ENCODE peak calls at places on chromosome 3, in six cellular contexts. I is tibial nerve; M is mesendoderm; P is stimulated activated CD8-positive, alpha-beta memory T cell treated with anti-CD3 and anti-CD28 coated beads, Interleukin-7, amount 100 ng/mL, for 1 hour; W is coronary artery; K is stimulated activated naive CD8-positive, alpha-beta T cell treated with anti-CD3 and anti-CD28 coated beads, Interleukin-15, Interleukin-2, amounts not matched to agents 100 U/mL and 50 U/mL, for 24 hours. R is an unnamed sample.
A peak's percentile ranks its signal among the peaks of the same experiment; 100 is the strongest.

GRCh38 chr3:58151637-58152036 is 59.1 kb downstream of the DNASE1L3 start:
- DNase-seq in I (no peak), M (no peak), P (no peak), W (no peak), K (no peak), R (no peak)

GRCh38 chr3:195838714-195839113 is 27.0 kb upstream of the MUC4 start:
- DNase-seq in I (no peak), M (no peak), P (no peak), W (no peak), K (no peak), R (no peak)

GRCh38 chr3:150020527-150020926 is 49.8 kb upstream of the PFN2 start:
- DNase-seq in I (no peak), M (no peak), P (no peak), W (no peak), K (no peak), R (no peak)

GRCh38 chr3:72960812-72961518 is 35.6 kb upstream of the PPP4R2 start:
- DNase-seq in I (peak; percentile 39), M (no peak), P (no peak), W (no peak), K (no peak), R (no peak)

GRCh38 chr3:109081746-109082510 is 36.0 kb downstream of the MORC1 start:
- DNase-seq in I (peak; percentile 11), M (peak; percentile 76), P (no peak), W (no peak), K (peak; percentile 40), R (peak; percentile 48)

GRCh38 chr3:141959921-141960554 is 83.6 kb downstream of the ATP1B3 start:
- DNase-seq in I (no peak), M (no peak), P (no peak), W (no peak), K (no peak), R (no peak)

GRCh38 chr3:37862219-37862711 is 585 bp downstream of the CTDSPL start:
- DNase-seq in I (no peak), M (peak; percentile 55), P (no peak), W (no peak), K (peak; percentile 51), R (peak; percentile 43)

GRCh38 chr3:5312278-5312677 is 124.8 kb downstream of the EDEM1 start:
- DNase-seq in I (no peak), M (no peak), P (no peak), W (no peak), K (no peak), R (no peak)

GRCh38 chr3:40645883-40646282 is 121.1 kb downstream of the ZNF621 start:
- DNase-seq in I (peak; percentile 52), M (no peak), P (no peak), W (no peak), K (no peak), R (no peak)

GRCh38 chr3:284316-284715 is 87.8 kb downstream of the CHL1 start:
- DNase-seq in I (no peak), M (no peak), P (no peak), W (no peak), K (no peak), R (no peak)

GRCh38 chr3:138960417-138960852 is 13.4 kb downstream of the FOXL2NB start:
- DNase-seq in I (no peak), M (no peak), P (no peak), W (peak; percentile 60), K (no peak), R (no peak)

GRCh38 chr3:57755368-57756021 is 614 bp upstream of the SLMAP start:
- DNase-seq in I (no peak), M (peak; percentile 87), P (no peak), W (no peak), K (peak; percentile 49), R (no peak)

GRCh38 chr3:16803019-16803418 is 81.7 kb upstream of the PLCL2 start:
- DNase-seq in I (no peak), M (no peak), P (no peak), W (no peak), K (no peak), R (no peak)

GRCh38 chr3:64489361-64490044 is 198.3 kb downstream of the ADAMTS9 start:
- DNase-seq in I (no peak), M (peak; percentile 97), P (no peak), W (no peak), K (no peak), R (no peak)

GRCh38 chr3:194675081-194675640 is 3.2 kb upstream of the LSG1 start:
- DNase-seq in I (no peak), M (no peak), P (no peak), W (peak; percentile 70), K (peak; percentile 74), R (no peak)

GRCh38 chr3:188468672-188469071 is 314.7 kb downstream of the LPP start:
- DNase-seq in I (peak; percentile 91), M (no peak), P (no peak), W (no peak), K (no peak), R (no peak)

GRCh38 chr3:168417016-168417415 is 321.3 kb upstream of the GOLIM4 start:
- DNase-seq in I (no peak), M (peak; percentile 84), P (no peak), W (no peak), K (no peak), R (no peak)

GRCh38 chr3:12532182-12532581 is 13.1 kb downstream of the MKRN2OS start:
- DNase-seq in I (no peak), M (no peak), P (no peak), W (no peak), K (no peak), R (no peak)

GRCh38 chr3:46524008-46524407 is 26.2 kb downstream of the RTP3 start:
- DNase-seq in I (no peak), M (no peak), P (no peak), W (no peak), K (no peak), R (no peak)

GRCh38 chr3:30042274-30042859 is 564.0 kb upstream of the TGFBR2 start:
- DNase-seq in I (peak; percentile 82), M (peak; percentile 76), P (no peak), W (no peak), K (peak; percentile 56), R (peak; percentile 76)

GRCh38 chr3:168165390-168166269 is 69.9 kb upstream of the GOLIM4 start:
- DNase-seq in I (peak; percentile 83), M (peak; percentile 76), P (no peak), W (no peak), K (peak; percentile 47), R (peak; percentile 35)

GRCh38 chr3:80213076-80213475 is 445.3 kb upstream of the ROBO1 start:
- DNase-seq in I (no peak), M (no peak), P (no peak), W (no peak), K (no peak), R (no peak)

GRCh38 chr3:160544837-160545236 is 20.5 kb downstream of the KPNA4 start:
- DNase-seq in I (no peak), M (no peak), P (no peak), W (no peak), K (no peak), R (no peak)